ENCODE peak calls at places on chromosomes 11 and 22, in seven cellular contexts. S, L, C, M, N, G and J are unnamed samples.

GRCh38 chr11:76215946-76216345 is 9.6 kb upstream of the WNT11 start:
- DNase-seq in S (peak), L (no peak), C (no peak), M (no peak), N (peak), G (peak), J (no peak)

GRCh38 chr11:45449036-45449601 is 163.0 kb upstream of the SYT13 start:
- DNase-seq in S (no peak), L (no peak), C (no peak), M (no peak), N (no peak), G (no peak), J (no peak)

GRCh38 chr11:65400295-65401072 is 14.0 kb downstream of the FRMD8 start:
- DNase-seq in S (no peak), L (no peak), C (no peak), M (no peak), N (no peak), G (no peak), J (no peak)

GRCh38 chr11:36371590-36371989 is 75.5 kb downstream of the PRR5L start:
- DNase-seq in S (no peak), L (no peak), C (no peak), M (peak), N (no peak), G (no peak), J (no peak)

GRCh38 chr22:19120829-19121630 is 1.2 kb downstream of the DGCR2 start:
- DNase-seq in S (peak), L (no peak), C (no peak), M (peak), N (peak), G (no peak), J (peak)

GRCh38 chr22:27107824-27108223 is 450.4 kb downstream of the MIAT start:
- DNase-seq in S (peak), L (no peak), C (no peak), M (peak), N (peak), G (peak), J (no peak)

GRCh38 chr11:45354976-45355705 is 69.0 kb upstream of the SYT13 start:
- DNase-seq in S (peak), L (peak), C (peak), M (peak), N (peak), G (peak), J (peak)

GRCh38 chr22:42994917-42995562 is 19.9 kb downstream of the PACSIN2 start:
- DNase-seq in S (peak), L (no peak), C (no peak), M (no peak), N (peak), G (peak), J (no peak)

GRCh38 chr11:18705651-18706281 is 7.2 kb downstream of the TMEM86A start:
- DNase-seq in S (no peak), L (no peak), C (no peak), M (no peak), N (peak), G (peak), J (peak)

GRCh38 chr11:130801287-130802146 is 114.8 kb downstream of the SNX19 start:
- DNase-seq in S (peak), L (no peak), C (no peak), M (no peak), N (no peak), G (no peak), J (no peak)

GRCh38 chr11:85628771-85629341 is 463 bp downstream of the TMEM126B start:
- DNase-seq in S (peak), L (no peak), C (no peak), M (no peak), N (no peak), G (no peak), J (peak)

GRCh38 chr11:75323609-75324008 is 27.9 kb downstream of the ARRB1 start:
- DNase-seq in S (no peak), L (no peak), C (no peak), M (no peak), N (no peak), G (no peak), J (no peak)

GRCh38 chr22:46036558-46037408 is 59.8 kb upstream of the WNT7B start:
- DNase-seq in S (no peak), L (no peak), C (peak), M (peak), N (peak), G (no peak), J (peak)

GRCh38 chr11:92384316-92384715 is 159.7 kb downstream of the FAT3 start:
- DNase-seq in S (peak), L (no peak), C (no peak), M (no peak), N (no peak), G (no peak), J (no peak)

GRCh38 chr11:72581067-72581466 is 93.2 kb downstream of the PDE2A start:
- DNase-seq in S (no peak), L (no peak), C (no peak), M (peak), N (no peak), G (peak), J (no peak)

GRCh38 chr11:36774603-36775002 is 176.6 kb upstream of the RAG2 start:
- DNase-seq in S (peak), L (no peak), C (no peak), M (no peak), N (no peak), G (no peak), J (no peak)

GRCh38 chr11:78188809-78189724 is at the start of gene USP35:
- DNase-seq in S (no peak), L (no peak), C (no peak), M (no peak), N (peak), G (no peak), J (peak)

GRCh38 chr11:66172146-66172545 is 96.3 kb upstream of the RAB1B start:
- DNase-seq in S (peak), L (no peak), C (no peak), M (no peak), N (no peak), G (no peak), J (peak)

GRCh38 chr11:117780456-117780855 is 16.6 kb downstream of the DSCAML1 start:
- DNase-seq in S (no peak), L (no peak), C (no peak), M (no peak), N (no peak), G (no peak), J (no peak)

GRCh38 chr11:44387825-44388224 is 77.9 kb upstream of the ALX4 start:
- DNase-seq in S (no peak), L (no peak), C (no peak), M (no peak), N (no peak), G (no peak), J (no peak)

GRCh38 chr11:6927030-6927617 is 898 bp downstream of the ZNF215 start:
- DNase-seq in S (peak), L (no peak), C (no peak), M (peak), N (no peak), G (no peak), J (no peak)

GRCh38 chr22:35835998-35836691 is 118.5 kb downstream of the APOL5 start:
- DNase-seq in S (peak), L (no peak), C (no peak), M (peak), N (peak), G (no peak), J (no peak)

GRCh38 chr11:134063991-134064747 is 4.7 kb upstream of the JAM3 start:
- DNase-seq in S (no peak), L (no peak), C (no peak), M (no peak), N (no peak), G (no peak), J (no peak)

GRCh38 chr11:96075532-96075959 is 151.6 kb upstream of the MTMR2 start:
- DNase-seq in S (no peak), L (no peak), C (no peak), M (no peak), N (no peak), G (no peak), J (peak)

GRCh38 chr22:50206599-50206998 is 5.8 kb downstream of the SELENOO start:
- DNase-seq in S (peak), L (no peak), C (no peak), M (peak), N (no peak), G (peak), J (no peak)

DNA sequence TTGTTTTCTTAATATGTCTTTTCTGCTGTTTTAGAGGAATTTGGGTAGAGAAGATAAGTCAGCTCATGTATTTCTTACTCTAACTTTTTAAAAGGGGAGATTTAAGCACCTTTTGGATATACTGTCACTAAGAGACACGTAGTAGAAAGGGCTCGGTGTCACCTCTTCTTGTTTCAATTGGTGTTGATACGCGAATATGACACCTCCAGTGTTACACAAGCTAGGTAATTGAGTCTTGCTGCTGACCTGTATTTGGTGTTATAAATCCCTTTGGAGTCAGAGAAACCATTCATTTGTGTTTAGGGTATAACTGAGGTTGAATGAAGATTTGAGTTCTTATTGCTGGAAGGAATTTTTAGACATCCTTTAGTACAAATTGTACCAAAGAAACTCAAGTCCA is 25.6 kb downstream of the FAR1 start:
- DNase-seq in S (no peak), L (no peak), C (no peak), M (no peak), N (no peak), G (no peak), J (no peak)
- TF ChIP-seq CTCF in S (no peak), L (no peak), C (no peak), M (no peak), N (no peak), G (no peak), J (no peak)

GRCh38 chr11:80007616-80008015 is 566.8 kb upstream of the TENM4 start:
- DNase-seq in S (no peak), L (no peak), C (no peak), M (no peak), N (no peak), G (no peak), J (no peak)
- TF ChIP-seq CTCF in S (no peak), L (no peak), C (no peak), M (no peak), N (no peak), G (no peak), J (no peak)

DNA sequence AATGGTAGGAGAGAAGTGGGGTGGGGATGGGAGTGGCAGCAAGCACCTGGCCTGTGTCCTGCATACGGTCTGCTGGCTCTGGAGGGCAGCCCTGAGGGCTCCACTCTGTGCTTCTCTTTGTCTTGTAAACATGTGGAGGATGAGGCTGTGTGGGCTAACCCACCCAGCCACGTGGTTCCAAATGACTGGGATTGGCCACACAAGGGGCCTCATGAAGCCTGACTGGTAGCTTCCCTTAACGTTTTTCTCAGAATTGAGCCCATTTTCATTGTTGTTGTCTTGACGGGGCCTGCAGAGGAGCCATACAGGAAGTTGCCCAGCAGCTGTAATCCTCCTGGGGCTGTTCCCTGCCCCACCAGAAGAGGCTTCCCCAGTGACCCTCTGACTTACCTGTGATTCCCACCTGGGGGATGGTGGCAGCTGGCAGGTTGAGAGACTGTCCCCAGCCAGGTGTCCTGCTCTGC is 18.0 kb downstream of the DERL3 start:
- DNase-seq in S (no peak), L (no peak), C (no peak), M (peak), N (no peak), G (no peak), J (peak)
- TF ChIP-seq CTCF in S (no peak), L (no peak), C (no peak), M (no peak), N (no peak), G (no peak), J (peak)

GRCh38 chr11:70737816-70738630 is 339.7 kb downstream of the CTTN start:
- DNase-seq in S (no peak), L (no peak), C (no peak), M (no peak), N (no peak), G (no peak), J (no peak)
- TF ChIP-seq CTCF in S (no peak), L (no peak), C (no peak), M (no peak), N (no peak), G (no peak), J (no peak)

GRCh38 chr11:121426476-121427454 is 25.3 kb upstream of the SORL1 start:
- DNase-seq in S (no peak), L (no peak), C (peak), M (peak), N (no peak), G (peak), J (peak)
- TF ChIP-seq CTCF in S (no peak), L (no peak), C (no peak), M (peak), N (no peak), G (no peak), J (peak)